ENCODE peak calls at places on chromosomes 5 and 9, in four cellular contexts. One of them, this sample, is unnamed. For H3K4me1, the result is how much of the 10 kb centered on the place peaks cover.

GRCh38 chr5:135179308-135179980 is 145.4 kb upstream of the PITX1 start:
- DNase-seq in A549: no peak
- DNase-seq in neural progenitor cell: peak
- DNase-seq in HCT116: no peak
- DNase-seq in this sample: no peak

GRCh38 chr5:171595401-171595800 is 176.0 kb downstream of the FGF18 start:
- DNase-seq in A549: no peak
- DNase-seq in neural progenitor cell: no peak
- DNase-seq in HCT116: no peak
- DNase-seq in this sample: peak

GRCh38 chr9:26833792-26834191 is 58.8 kb downstream of the CAAP1 start:
- DNase-seq in A549: no peak
- DNase-seq in neural progenitor cell: no peak
- DNase-seq in HCT116: no peak
- DNase-seq in this sample: no peak

GRCh38 chr5:41527201-41527779 is 16.9 kb upstream of the PLCXD3 start:
- DNase-seq in A549: peak
- DNase-seq in neural progenitor cell: no peak
- DNase-seq in HCT116: peak
- DNase-seq in this sample: no peak

GRCh38 chr9:114900937-114901802 is 29.2 kb downstream of the TNFSF8 start:
- DNase-seq in A549: no peak
- DNase-seq in neural progenitor cell: no peak
- DNase-seq in HCT116: no peak
- DNase-seq in this sample: peak

GRCh38 chr5:17077447-17078233 is 139.8 kb upstream of the BASP1 start:
- DNase-seq in A549: no peak
- DNase-seq in neural progenitor cell: no peak
- DNase-seq in HCT116: no peak
- DNase-seq in this sample: no peak

GRCh38 chr9:131270171-131271015 is 5.9 kb downstream of the FAM78A start:
- DNase-seq in A549: no peak
- DNase-seq in neural progenitor cell: no peak
- DNase-seq in HCT116: no peak
- DNase-seq in this sample: no peak

GRCh38 chr9:137222190-137223077 is at the start of gene RNF208:
- DNase-seq in A549: no peak
- DNase-seq in neural progenitor cell: peak
- DNase-seq in HCT116: no peak
- DNase-seq in this sample: peak

GRCh38 chr5:5340206-5340729 is 82.2 kb upstream of the ICE1 start:
- DNase-seq in A549: peak
- DNase-seq in neural progenitor cell: peak
- DNase-seq in HCT116: peak
- DNase-seq in this sample: peak

GRCh38 chr5:157216395-157217142 is 35.9 kb downstream of the ITK start:
- DNase-seq in A549: no peak
- DNase-seq in neural progenitor cell: no peak
- DNase-seq in HCT116: no peak
- DNase-seq in this sample: no peak

GRCh38 chr5:167821096-167821590 is 470.3 kb upstream of the WWC1 start:
- DNase-seq in A549: no peak
- DNase-seq in neural progenitor cell: peak
- DNase-seq in HCT116: no peak
- DNase-seq in this sample: peak

GRCh38 chr9:93682155-93682968 is 106.0 kb downstream of the PHF2 start:
- DNase-seq in A549: peak
- DNase-seq in neural progenitor cell: peak
- DNase-seq in HCT116: peak
- DNase-seq in this sample: peak

GRCh38 chr9:4461434-4461833 is 28.8 kb upstream of the SLC1A1 start:
- DNase-seq in A549: no peak
- DNase-seq in neural progenitor cell: no peak
- DNase-seq in HCT116: no peak
- DNase-seq in this sample: no peak

GRCh38 chr9:16044116-16044881 is 491.5 kb downstream of the CCDC171 start:
- DNase-seq in A549: no peak
- DNase-seq in neural progenitor cell: no peak
- DNase-seq in HCT116: no peak
- DNase-seq in this sample: no peak

GRCh38 chr5:67142816-67143215 is 53.8 kb downstream of the CD180 start:
- DNase-seq in A549: no peak
- DNase-seq in neural progenitor cell: no peak
- DNase-seq in HCT116: no peak
- DNase-seq in this sample: no peak

GRCh38 chr9:19085295-19085694 is 17.4 kb downstream of the HAUS6 start:
- DNase-seq in A549: peak
- DNase-seq in neural progenitor cell: peak
- DNase-seq in HCT116: peak
- DNase-seq in this sample: peak

GRCh38 chr5:39205550-39205949 is 13.8 kb downstream of the FYB1 start:
- DNase-seq in A549: no peak
- DNase-seq in neural progenitor cell: no peak
- DNase-seq in HCT116: no peak
- DNase-seq in this sample: no peak

GRCh38 chr5:39203291-39203922 is 16.0 kb downstream of the FYB1 start:
- DNase-seq in A549: no peak
- DNase-seq in neural progenitor cell: no peak
- DNase-seq in HCT116: no peak
- DNase-seq in this sample: no peak

GRCh38 chr5:39202594-39203290 is 16.6 kb downstream of the FYB1 start:
- DNase-seq in A549: no peak
- DNase-seq in neural progenitor cell: no peak
- DNase-seq in HCT116: no peak
- DNase-seq in this sample: no peak

GRCh38 chr5:39201795-39202593 is 17.4 kb downstream of the FYB1 start:
- DNase-seq in A549: no peak
- DNase-seq in neural progenitor cell: no peak
- DNase-seq in HCT116: no peak
- DNase-seq in this sample: no peak

DNA sequence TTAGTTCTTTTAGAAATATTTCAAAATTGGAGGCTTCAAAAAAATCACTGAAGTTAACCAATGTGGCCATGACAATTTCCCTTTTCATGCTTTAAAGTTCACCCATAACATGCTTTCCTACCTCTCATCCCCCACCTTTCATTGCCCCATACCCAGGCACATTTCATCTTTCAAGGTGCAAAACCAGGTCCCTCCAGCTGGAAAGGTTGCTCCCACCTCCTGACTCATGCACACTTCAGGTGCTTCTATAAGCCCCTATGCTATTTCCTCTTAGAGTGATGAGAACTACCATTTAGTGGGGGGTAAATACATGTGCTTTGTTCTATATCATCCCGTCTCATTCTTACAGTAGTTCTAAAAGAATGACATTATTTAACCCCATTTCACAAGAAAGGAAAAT is 15.4 kb downstream of the FYB1 start:
- DNase-seq in A549: no peak
- DNase-seq in neural progenitor cell: no peak
- DNase-seq in HCT116: no peak
- DNase-seq in this sample: no peak
- H3K4me1 ChIP-seq in A549: under half
- H3K4me1 ChIP-seq in neural progenitor cell: under half
- H3K4me1 ChIP-seq in HCT116: under half
- H3K4me1 ChIP-seq in this sample: under half

GRCh38 chr5:55620009-55620770 is 85.4 kb upstream of the PLPP1 start:
- DNase-seq in A549: no peak
- DNase-seq in neural progenitor cell: no peak
- DNase-seq in HCT116: no peak
- DNase-seq in this sample: peak
- H3K27ac ChIP-seq in A549: no peak
- H3K27ac ChIP-seq in neural progenitor cell: no peak
- H3K27ac ChIP-seq in HCT116: no peak
- H3K27ac ChIP-seq in this sample: no peak

GRCh38 chr5:7209583-7210139 is 186.3 kb upstream of the ADCY2 start:
- DNase-seq in A549: no peak
- DNase-seq in neural progenitor cell: no peak
- DNase-seq in HCT116: no peak
- DNase-seq in this sample: no peak

GRCh38 chr5:7202846-7203245 is 193.1 kb upstream of the ADCY2 start:
- DNase-seq in A549: no peak
- DNase-seq in neural progenitor cell: no peak
- DNase-seq in HCT116: no peak
- DNase-seq in this sample: no peak

GRCh38 chr5:7208911-7209310 is 187.0 kb upstream of the ADCY2 start:
- DNase-seq in A549: no peak
- DNase-seq in neural progenitor cell: no peak
- DNase-seq in HCT116: no peak
- DNase-seq in this sample: no peak

GRCh38 chr5:7210549-7210948 is 185.4 kb upstream of the ADCY2 start:
- DNase-seq in A549: no peak
- DNase-seq in neural progenitor cell: no peak
- DNase-seq in HCT116: no peak
- DNase-seq in this sample: no peak

GRCh38 chr5:7207979-7208378 is 188.0 kb upstream of the ADCY2 start:
- DNase-seq in A549: no peak
- DNase-seq in neural progenitor cell: no peak
- DNase-seq in HCT116: no peak
- DNase-seq in this sample: no peak
- H3K4me1 ChIP-seq in A549: under half
- H3K4me1 ChIP-seq in neural progenitor cell: under half
- H3K4me1 ChIP-seq in HCT116: under half
- H3K4me1 ChIP-seq in this sample: under half

GRCh38 chr5:127028822-127029457 is 1.4 kb downstream of the MARCHF3 start:
- DNase-seq in A549: no peak
- DNase-seq in neural progenitor cell: no peak
- DNase-seq in HCT116: no peak
- DNase-seq in this sample: peak

GRCh38 chr5:127029513-127030258 is 672 bp downstream of the MARCHF3 start:
- DNase-seq in A549: peak
- DNase-seq in neural progenitor cell: peak
- DNase-seq in HCT116: peak
- DNase-seq in this sample: peak

GRCh38 chr5:127031863-127032232 is 1.5 kb upstream of the MARCHF3 start:
- DNase-seq in A549: no peak
- DNase-seq in neural progenitor cell: no peak
- DNase-seq in HCT116: no peak
- DNase-seq in this sample: peak

GRCh38 chr5:127030259-127031146 is at the start of gene MARCHF3:
- DNase-seq in A549: peak
- DNase-seq in neural progenitor cell: peak
- DNase-seq in HCT116: peak
- DNase-seq in this sample: peak

DNA sequence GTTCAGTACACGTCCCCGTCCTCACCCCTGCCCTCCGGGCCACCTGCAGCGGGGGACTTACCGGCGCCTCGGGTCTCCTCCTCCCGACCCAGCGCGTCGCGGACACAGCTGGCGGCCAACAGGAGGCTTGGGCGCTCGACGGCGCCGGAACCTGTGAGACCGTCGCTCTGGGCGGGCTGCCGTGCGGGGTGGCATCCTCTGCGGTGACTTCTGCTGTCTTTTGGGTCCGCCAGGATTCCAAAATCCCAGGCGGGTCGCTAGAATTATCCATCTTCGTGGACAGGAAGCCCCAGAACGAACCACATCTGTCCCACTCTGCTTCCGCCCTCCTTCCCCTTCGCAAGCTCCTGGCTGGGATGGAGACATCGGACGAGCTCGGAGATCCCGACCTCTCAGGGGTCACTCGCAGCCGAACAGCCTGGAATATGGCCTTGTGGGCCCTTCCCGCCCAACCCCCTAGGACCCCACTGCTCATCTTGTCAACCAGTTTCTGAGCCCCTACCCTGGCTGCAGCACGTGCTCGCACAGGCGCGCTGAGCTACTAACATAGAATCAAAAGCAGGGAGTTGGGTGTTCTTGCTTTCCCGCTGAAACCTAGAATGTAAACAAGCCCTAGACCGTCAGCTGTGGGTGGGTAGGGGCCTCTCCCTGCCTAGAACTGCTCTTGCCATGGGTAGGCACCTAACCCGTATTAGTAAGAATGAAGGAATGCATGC is 947 bp upstream of the MARCHF3 start:
- DNase-seq in A549: peak
- DNase-seq in neural progenitor cell: peak
- DNase-seq in HCT116: no peak
- DNase-seq in this sample: no peak
- H3K27ac ChIP-seq in A549: peak
- H3K27ac ChIP-seq in neural progenitor cell: no peak
- H3K27ac ChIP-seq in HCT116: peak
- H3K27ac ChIP-seq in this sample: no peak

DNA sequence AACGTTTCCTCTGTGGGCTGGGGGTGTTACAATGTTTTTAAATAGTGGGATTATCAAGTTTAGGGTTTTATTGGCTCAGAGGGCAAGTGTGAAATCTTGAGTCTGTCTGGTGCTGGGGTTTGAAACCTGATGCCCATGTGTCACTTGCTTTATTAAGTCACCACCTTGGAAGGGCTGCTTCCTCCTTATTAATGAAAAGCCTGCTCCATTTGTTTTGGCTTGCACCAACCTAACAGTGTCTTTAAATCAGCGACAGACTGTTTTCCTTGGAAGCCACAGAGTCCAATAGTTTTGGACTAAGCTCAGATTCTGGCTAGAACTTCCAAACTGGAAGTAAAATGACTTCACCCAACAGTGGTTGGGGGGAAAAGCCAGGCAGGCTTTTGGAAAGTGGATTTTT is 10.7 kb upstream of the PALM2AKAP2 start:
- DNase-seq in A549: no peak
- DNase-seq in neural progenitor cell: no peak
- DNase-seq in HCT116: no peak
- DNase-seq in this sample: no peak
- H3K4me1 ChIP-seq in A549: under half
- H3K4me1 ChIP-seq in neural progenitor cell: under half
- H3K4me1 ChIP-seq in HCT116: under half
- H3K4me1 ChIP-seq in this sample: under half

GRCh38 chr5:84450617-84451414 is 66.1 kb upstream of the EDIL3 start:
- DNase-seq in A549: no peak
- DNase-seq in neural progenitor cell: no peak
- DNase-seq in HCT116: no peak
- DNase-seq in this sample: peak

DNA sequence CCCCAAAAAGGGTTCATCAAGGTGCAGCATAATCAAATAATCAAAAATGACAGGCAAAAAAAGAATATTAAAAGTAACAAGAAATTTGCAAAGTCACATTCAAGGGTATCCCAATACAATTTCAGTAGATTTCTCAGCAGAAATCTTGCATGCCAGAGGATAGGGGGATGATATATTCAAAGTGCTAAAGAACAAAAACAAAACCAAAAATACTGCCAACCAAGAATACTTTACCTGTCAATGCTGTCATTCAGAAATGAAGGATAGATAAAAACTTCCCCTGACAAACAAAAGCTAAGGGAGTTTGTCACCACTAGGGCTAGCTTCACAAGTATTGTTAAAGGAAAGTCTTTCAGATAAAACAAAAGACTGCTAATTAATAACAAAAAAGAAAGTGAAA is 68.7 kb upstream of the EDIL3 start:
- DNase-seq in A549: no peak
- DNase-seq in neural progenitor cell: no peak
- DNase-seq in HCT116: no peak
- DNase-seq in this sample: no peak
- H3K27ac ChIP-seq in A549: no peak
- H3K27ac ChIP-seq in neural progenitor cell: no peak
- H3K27ac ChIP-seq in HCT116: no peak
- H3K27ac ChIP-seq in this sample: no peak

This sample was measured in mesenchymal stem cell.